ENCODE peak calls at places on chromosome 14, in six cellular contexts. J, K, S, T, I and Q are unnamed samples.

GRCh38 chr14:93160353-93160801 is 24.3 kb downstream of the MOAP1 start:
- DNase-seq in J (no peak), K (peak; percentile 40), S (no peak), T (no peak), I (no peak), Q (peak; percentile 54)

GRCh38 chr14:72677664-72678063 is 216.2 kb downstream of the DPF3 start:
- DNase-seq in J (no peak), K (peak; percentile 12), S (no peak), T (no peak), I (no peak), Q (no peak)

GRCh38 chr14:81222694-81223093 is 1.9 kb upstream of the GTF2A1 start:
- DNase-seq in J (no peak), K (no peak), S (no peak), T (no peak), I (no peak), Q (no peak)

GRCh38 chr14:101472518-101472849 is 88.8 kb upstream of the DIO3 start:
- DNase-seq in J (no peak), K (no peak), S (no peak), T (no peak), I (no peak), Q (no peak)

GRCh38 chr14:101839236-101839635 is 77.7 kb downstream of the PPP2R5C start:
- DNase-seq in J (no peak), K (no peak), S (no peak), T (no peak), I (no peak), Q (no peak)

GRCh38 chr14:73741386-73741875 is 27.2 kb upstream of the PNMA1 start:
- DNase-seq in J (peak; percentile 68), K (peak; percentile 78), S (peak; percentile 75), T (peak; percentile 79), I (no peak), Q (peak; percentile 84)

GRCh38 chr14:94348836-94349235 is 25.7 kb upstream of the SERPINA6 start:
- DNase-seq in J (no peak), K (no peak), S (no peak), T (no peak), I (no peak), Q (no peak)

GRCh38 chr14:51776102-51776894 is 84.1 kb upstream of the GNG2 start:
- DNase-seq in J (peak; percentile 62), K (peak; percentile 65), S (peak; percentile 71), T (no peak), I (peak; percentile 20), Q (peak; percentile 66)

GRCh38 chr14:99524091-99524661 is 43.0 kb downstream of the CCNK start:
- DNase-seq in J (peak; percentile 56), K (no peak), S (no peak), T (peak; percentile 61), I (no peak), Q (no peak)

GRCh38 chr14:99523661-99524050 is 42.4 kb downstream of the CCNK start:
- DNase-seq in J (no peak), K (no peak), S (no peak), T (no peak), I (no peak), Q (no peak)

GRCh38 chr14:99522934-99523660 is 41.9 kb downstream of the CCNK start:
- DNase-seq in J (peak; percentile 36), K (no peak), S (no peak), T (no peak), I (no peak), Q (no peak)

GRCh38 chr14:99525699-99526080 is 44.5 kb downstream of the CCNK start:
- DNase-seq in J (no peak), K (no peak), S (no peak), T (no peak), I (no peak), Q (no peak)

DNA sequence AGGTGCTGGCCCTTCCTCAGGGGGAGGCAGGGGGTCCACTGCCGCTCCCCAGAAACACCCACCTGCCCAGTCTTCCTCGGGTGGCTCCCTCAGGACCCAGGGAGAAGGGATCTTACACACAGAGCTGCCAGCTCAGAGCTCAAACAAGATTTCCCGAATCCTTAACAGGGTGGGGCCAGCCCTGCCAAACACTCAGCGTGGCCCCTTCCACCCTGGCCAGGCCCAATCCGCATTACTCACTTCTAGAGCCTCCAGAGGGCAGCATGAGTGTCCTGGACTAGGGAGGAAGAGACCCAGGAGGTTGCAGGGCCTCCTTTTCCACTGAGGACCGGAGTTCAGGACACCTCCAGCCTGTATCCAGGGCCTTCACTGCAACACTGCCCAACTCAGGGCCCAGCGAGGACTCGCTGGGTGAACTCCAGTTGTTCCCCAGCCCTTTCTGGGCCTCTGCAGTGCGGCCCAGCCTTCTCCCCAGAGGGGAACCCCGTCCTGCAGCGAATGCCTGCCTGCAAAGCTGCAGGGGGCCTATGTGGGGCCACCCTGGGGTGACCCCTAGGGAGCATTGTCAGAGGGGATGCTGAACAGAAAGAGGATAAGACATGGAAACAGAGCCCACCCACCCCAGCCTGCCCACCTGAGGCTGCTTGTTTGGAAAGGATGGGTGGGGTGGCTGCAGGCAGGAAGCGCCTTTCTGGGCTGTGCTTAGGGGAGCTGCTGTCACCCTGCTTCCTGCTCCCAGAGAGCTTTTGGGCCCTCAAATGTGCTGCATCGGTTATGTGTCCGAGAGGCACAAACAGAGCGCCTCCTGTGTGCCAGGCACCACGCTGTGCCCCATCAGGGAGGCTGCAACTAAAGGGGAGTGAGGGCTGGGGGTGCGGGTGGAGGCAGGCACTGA is 43.8 kb downstream of the CCNK start:
- DNase-seq in J (peak; percentile 54), K (peak; percentile 60), S (no peak), T (peak; percentile 60), I (no peak), Q (peak; percentile 45)
- TF ChIP-seq CTCF in J (no peak), K (peak; percentile 44), S (peak; percentile 14), T (no peak), I (peak; percentile 48), Q (peak; percentile 22)

GRCh38 chr14:75049731-75050201 is 1.5 kb downstream of the MLH3 start:
- DNase-seq in J (no peak), K (no peak), S (no peak), T (no peak), I (no peak), Q (peak; percentile 47)
- TF ChIP-seq CTCF in J (no peak), K (no peak), S (no peak), T (no peak), I (no peak), Q (no peak)

GRCh38 chr14:53709381-53709780 is 247.2 kb downstream of the BMP4 start:
- DNase-seq in J (no peak), K (no peak), S (no peak), T (no peak), I (no peak), Q (no peak)

GRCh38 chr14:53715390-53715730 is 241.3 kb downstream of the BMP4 start:
- DNase-seq in J (peak; percentile 65), K (peak; percentile 76), S (no peak), T (no peak), I (no peak), Q (peak; percentile 63)

GRCh38 chr14:53714495-53715389 is 241.9 kb downstream of the BMP4 start:
- DNase-seq in J (peak; percentile 1), K (no peak), S (no peak), T (no peak), I (no peak), Q (no peak)

GRCh38 chr14:53711205-53711604 is 245.4 kb downstream of the BMP4 start:
- DNase-seq in J (no peak), K (no peak), S (no peak), T (no peak), I (no peak), Q (no peak)

DNA sequence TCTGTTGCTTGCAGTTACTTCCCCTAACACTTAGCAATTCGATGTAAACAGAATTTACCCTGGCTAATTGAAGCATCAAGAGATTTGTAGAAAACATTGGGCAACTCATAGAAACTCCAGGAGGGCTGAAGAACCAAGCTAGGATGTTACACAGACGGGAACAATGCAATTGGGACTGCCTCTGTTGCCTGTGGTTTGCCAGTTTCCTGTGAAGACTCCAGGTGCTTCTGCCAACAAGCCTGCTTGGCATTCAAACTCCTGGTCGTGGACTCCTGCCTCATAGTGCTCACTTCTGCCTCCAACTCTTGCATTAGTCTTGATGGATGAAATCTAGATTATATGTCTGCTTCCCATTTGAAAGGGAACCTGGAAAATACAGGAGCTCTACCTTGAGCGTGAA is 246.0 kb downstream of the BMP4 start:
- DNase-seq in J (no peak), K (no peak), S (no peak), T (no peak), I (no peak), Q (peak; percentile 14)
- TF ChIP-seq CTCF in J (no peak), K (no peak), S (no peak), T (no peak), I (no peak), Q (no peak)

GRCh38 chr14:91313154-91313850 is 68.8 kb upstream of the GPR68 start:
- DNase-seq in J (no peak), K (no peak), S (no peak), T (no peak), I (no peak), Q (no peak)

GRCh38 chr14:91317381-91318313 is 73.1 kb upstream of the GPR68 start:
- DNase-seq in J (no peak), K (peak; percentile 64), S (peak; percentile 38), T (peak; percentile 83), I (no peak), Q (peak; percentile 90)

GRCh38 chr14:91313852-91314251 is 69.3 kb upstream of the GPR68 start:
- DNase-seq in J (no peak), K (no peak), S (no peak), T (no peak), I (no peak), Q (no peak)

GRCh38 chr14:91316761-91317160 is 72.3 kb upstream of the GPR68 start:
- DNase-seq in J (no peak), K (no peak), S (no peak), T (no peak), I (no peak), Q (no peak)

DNA sequence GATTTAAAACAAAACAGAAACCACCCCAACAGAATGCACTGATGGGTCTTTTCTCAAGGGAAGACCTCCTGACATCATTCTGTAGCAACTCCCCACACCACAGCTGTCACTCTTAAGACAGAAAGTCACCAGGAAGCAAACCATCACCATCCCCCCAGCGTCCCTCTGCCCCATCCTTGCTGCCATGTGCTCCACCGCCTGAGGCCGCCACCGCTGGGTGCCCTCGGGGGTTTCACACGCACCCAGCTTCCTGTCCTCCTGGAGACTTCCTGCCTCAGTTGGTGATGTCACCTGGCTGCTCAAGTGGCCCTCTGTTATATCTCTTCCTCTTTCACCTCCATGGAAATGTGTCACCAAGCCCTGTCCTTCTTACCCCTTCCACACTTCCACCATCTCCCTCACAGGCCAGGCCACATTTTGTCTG is 71.4 kb upstream of the GPR68 start:
- DNase-seq in J (no peak), K (no peak), S (peak; percentile 85), T (peak; percentile 46), I (no peak), Q (no peak)
- TF ChIP-seq CTCF in J (no peak), K (no peak), S (peak; percentile 31), T (no peak), I (no peak), Q (no peak)